ENCODE peak calls at places on chromosomes 1 and 21, in seven cellular contexts. One of them, this sample, is unnamed.

GRCh38 chr1:248841702-248842395 is 3.8 kb downstream of the ZNF672 start:
- DNase-seq in CD4-positive, CD25-positive, alpha-beta regulatory T cell: no peak
- DNase-seq in HEK293T: no peak
- DNase-seq in AG10803: peak
- DNase-seq in endothelial cell of umbilical vein: peak
- DNase-seq in mucosa of gallbladder: no peak
- DNase-seq in T-helper 17 cell: no peak
- DNase-seq in this sample: no peak

GRCh38 chr1:35589516-35590427 is 16.7 kb downstream of the TFAP2E start:
- DNase-seq in T-helper 17 cell: no peak
- DNase-seq in mucosa of gallbladder: no peak
- DNase-seq in HEK293T: no peak
- DNase-seq in CD4-positive, CD25-positive, alpha-beta regulatory T cell: no peak
- DNase-seq in AG10803: no peak
- DNase-seq in endothelial cell of umbilical vein: no peak
- DNase-seq in this sample: no peak

GRCh38 chr1:170309389-170310013 is 163.7 kb downstream of the NTMT2 start:
- DNase-seq in HEK293T: no peak
- DNase-seq in endothelial cell of umbilical vein: no peak
- DNase-seq in CD4-positive, CD25-positive, alpha-beta regulatory T cell: no peak
- DNase-seq in AG10803: peak
- DNase-seq in T-helper 17 cell: no peak
- DNase-seq in mucosa of gallbladder: no peak
- DNase-seq in this sample: no peak

GRCh38 chr21:24897883-24898282 is 709.4 kb downstream of the MRPL39 start:
- DNase-seq in AG10803: no peak
- DNase-seq in T-helper 17 cell: no peak
- DNase-seq in CD4-positive, CD25-positive, alpha-beta regulatory T cell: no peak
- DNase-seq in HEK293T: no peak
- DNase-seq in endothelial cell of umbilical vein: no peak
- DNase-seq in mucosa of gallbladder: no peak
- DNase-seq in this sample: no peak

GRCh38 chr1:232952514-232953175 is 2.2 kb downstream of the NTPCR start:
- DNase-seq in endothelial cell of umbilical vein: peak
- DNase-seq in CD4-positive, CD25-positive, alpha-beta regulatory T cell: no peak
- DNase-seq in HEK293T: peak
- DNase-seq in mucosa of gallbladder: no peak
- DNase-seq in AG10803: peak
- DNase-seq in T-helper 17 cell: no peak
- DNase-seq in this sample: peak

GRCh38 chr1:42184616-42185015 is 20.1 kb upstream of the GUCA2A start:
- DNase-seq in T-helper 17 cell: no peak
- DNase-seq in HEK293T: no peak
- DNase-seq in CD4-positive, CD25-positive, alpha-beta regulatory T cell: no peak
- DNase-seq in mucosa of gallbladder: no peak
- DNase-seq in endothelial cell of umbilical vein: peak
- DNase-seq in AG10803: no peak
- DNase-seq in this sample: no peak

GRCh38 chr1:95716550-95716949 is 482.5 kb downstream of the RWDD3 start:
- DNase-seq in mucosa of gallbladder: no peak
- DNase-seq in T-helper 17 cell: no peak
- DNase-seq in AG10803: no peak
- DNase-seq in CD4-positive, CD25-positive, alpha-beta regulatory T cell: no peak
- DNase-seq in endothelial cell of umbilical vein: no peak
- DNase-seq in HEK293T: no peak
- DNase-seq in this sample: no peak

GRCh38 chr1:78277253-78277652 is 213.5 kb upstream of the PTGFR start:
- DNase-seq in HEK293T: no peak
- DNase-seq in CD4-positive, CD25-positive, alpha-beta regulatory T cell: no peak
- DNase-seq in endothelial cell of umbilical vein: no peak
- DNase-seq in mucosa of gallbladder: no peak
- DNase-seq in AG10803: peak
- DNase-seq in T-helper 17 cell: no peak
- DNase-seq in this sample: no peak

GRCh38 chr1:212310383-212310782 is 25.2 kb downstream of the PPP2R5A start:
- DNase-seq in T-helper 17 cell: no peak
- DNase-seq in HEK293T: no peak
- DNase-seq in CD4-positive, CD25-positive, alpha-beta regulatory T cell: no peak
- DNase-seq in AG10803: no peak
- DNase-seq in endothelial cell of umbilical vein: no peak
- DNase-seq in mucosa of gallbladder: no peak
- DNase-seq in this sample: no peak

GRCh38 chr1:228059536-228060457 is 22.7 kb upstream of the ARF1 start:
- DNase-seq in T-helper 17 cell: peak
- DNase-seq in mucosa of gallbladder: peak
- DNase-seq in endothelial cell of umbilical vein: peak
- DNase-seq in AG10803: no peak
- DNase-seq in HEK293T: peak
- DNase-seq in CD4-positive, CD25-positive, alpha-beta regulatory T cell: peak
- DNase-seq in this sample: no peak

GRCh38 chr1:62307516-62308492 is 11.4 kb downstream of the KANK4 start:
- DNase-seq in mucosa of gallbladder: no peak
- DNase-seq in T-helper 17 cell: no peak
- DNase-seq in endothelial cell of umbilical vein: no peak
- DNase-seq in AG10803: no peak
- DNase-seq in HEK293T: no peak
- DNase-seq in CD4-positive, CD25-positive, alpha-beta regulatory T cell: no peak
- DNase-seq in this sample: no peak

GRCh38 chr1:52825868-52826267 is 16.7 kb upstream of the ZYG11A start:
- DNase-seq in HEK293T: no peak
- DNase-seq in CD4-positive, CD25-positive, alpha-beta regulatory T cell: no peak
- DNase-seq in AG10803: no peak
- DNase-seq in T-helper 17 cell: no peak
- DNase-seq in endothelial cell of umbilical vein: peak
- DNase-seq in mucosa of gallbladder: no peak
- DNase-seq in this sample: no peak

GRCh38 chr1:240602189-240602588 is 9.8 kb downstream of the GREM2 start:
- DNase-seq in T-helper 17 cell: no peak
- DNase-seq in mucosa of gallbladder: no peak
- DNase-seq in HEK293T: no peak
- DNase-seq in AG10803: no peak
- DNase-seq in endothelial cell of umbilical vein: no peak
- DNase-seq in CD4-positive, CD25-positive, alpha-beta regulatory T cell: no peak
- DNase-seq in this sample: no peak

GRCh38 chr1:11180342-11180744 is 8.8 kb upstream of the ANGPTL7 start:
- DNase-seq in CD4-positive, CD25-positive, alpha-beta regulatory T cell: no peak
- DNase-seq in endothelial cell of umbilical vein: no peak
- DNase-seq in AG10803: peak
- DNase-seq in T-helper 17 cell: no peak
- DNase-seq in mucosa of gallbladder: no peak
- DNase-seq in HEK293T: no peak
- DNase-seq in this sample: no peak

GRCh38 chr1:20223106-20223505 is 36.8 kb upstream of the PLA2G2C start:
- DNase-seq in HEK293T: no peak
- DNase-seq in CD4-positive, CD25-positive, alpha-beta regulatory T cell: no peak
- DNase-seq in mucosa of gallbladder: no peak
- DNase-seq in AG10803: no peak
- DNase-seq in endothelial cell of umbilical vein: no peak
- DNase-seq in T-helper 17 cell: no peak
- DNase-seq in this sample: no peak

GRCh38 chr1:45355683-45356082 is 15.4 kb upstream of the MUTYH start:
- DNase-seq in endothelial cell of umbilical vein: peak
- DNase-seq in HEK293T: no peak
- DNase-seq in CD4-positive, CD25-positive, alpha-beta regulatory T cell: no peak
- DNase-seq in mucosa of gallbladder: no peak
- DNase-seq in T-helper 17 cell: no peak
- DNase-seq in AG10803: no peak
- DNase-seq in this sample: no peak

GRCh38 chr1:185297986-185298385 is 19.1 kb downstream of the IVNS1ABP start:
- DNase-seq in endothelial cell of umbilical vein: no peak
- DNase-seq in CD4-positive, CD25-positive, alpha-beta regulatory T cell: no peak
- DNase-seq in HEK293T: no peak
- DNase-seq in T-helper 17 cell: no peak
- DNase-seq in mucosa of gallbladder: no peak
- DNase-seq in AG10803: peak
- DNase-seq in this sample: no peak

GRCh38 chr1:162631546-162632233 is 574 bp upstream of the DDR2 start:
- DNase-seq in mucosa of gallbladder: no peak
- DNase-seq in HEK293T: peak
- DNase-seq in CD4-positive, CD25-positive, alpha-beta regulatory T cell: no peak
- DNase-seq in endothelial cell of umbilical vein: peak
- DNase-seq in AG10803: peak
- DNase-seq in T-helper 17 cell: no peak
- DNase-seq in this sample: no peak

GRCh38 chr1:94017155-94017829 is 103.7 kb downstream of the ABCA4 start:
- DNase-seq in T-helper 17 cell: no peak
- DNase-seq in mucosa of gallbladder: no peak
- DNase-seq in endothelial cell of umbilical vein: no peak
- DNase-seq in AG10803: no peak
- DNase-seq in HEK293T: no peak
- DNase-seq in CD4-positive, CD25-positive, alpha-beta regulatory T cell: no peak
- DNase-seq in this sample: no peak

GRCh38 chr1:33382651-33383415 is 48.1 kb downstream of the PHC2 start:
- DNase-seq in mucosa of gallbladder: no peak
- DNase-seq in endothelial cell of umbilical vein: no peak
- DNase-seq in AG10803: no peak
- DNase-seq in T-helper 17 cell: no peak
- DNase-seq in HEK293T: no peak
- DNase-seq in CD4-positive, CD25-positive, alpha-beta regulatory T cell: no peak
- DNase-seq in this sample: no peak

GRCh38 chr1:111745670-111746613 is 6.7 kb upstream of the INKA2 start:
- DNase-seq in AG10803: no peak
- DNase-seq in mucosa of gallbladder: no peak
- DNase-seq in endothelial cell of umbilical vein: no peak
- DNase-seq in T-helper 17 cell: no peak
- DNase-seq in HEK293T: no peak
- DNase-seq in CD4-positive, CD25-positive, alpha-beta regulatory T cell: no peak
- DNase-seq in this sample: no peak

GRCh38 chr1:95246511-95246910 is 12.5 kb downstream of the RWDD3 start:
- DNase-seq in AG10803: no peak
- DNase-seq in mucosa of gallbladder: no peak
- DNase-seq in T-helper 17 cell: no peak
- DNase-seq in endothelial cell of umbilical vein: no peak
- DNase-seq in HEK293T: no peak
- DNase-seq in CD4-positive, CD25-positive, alpha-beta regulatory T cell: no peak
- DNase-seq in this sample: no peak